ENCODE peak calls at places on chromosomes 7 and 10, in six cellular contexts. O is MM.1S, P is Karpas-422, W is astrocyte, G is mesendoderm, X is H1. C is an unnamed sample.

GRCh38 chr7:119028736-119029135 is 804.2 kb downstream of the ANKRD7 start:
- DNase-seq in O (no peak), P (no peak), W (no peak), G (no peak), X (no peak), C (no peak)

GRCh38 chr7:112744818-112745217 is 45.4 kb downstream of the TMEM168 start:
- DNase-seq in O (no peak), P (no peak), W (no peak), G (no peak), X (no peak), C (no peak)

GRCh38 chr10:77532068-77532467 is 105.5 kb downstream of the KCNMA1 start:
- DNase-seq in O (no peak), P (no peak), W (peak), G (no peak), X (no peak), C (peak)

GRCh38 chr10:12559578-12560178 is 210.3 kb downstream of the CAMK1D start:
- DNase-seq in O (no peak), P (no peak), W (no peak), G (peak), X (no peak), C (no peak)

GRCh38 chr10:33204049-33204448 is 130.4 kb downstream of the NRP1 start:
- DNase-seq in O (no peak), P (no peak), W (no peak), G (no peak), X (no peak), C (no peak)

GRCh38 chr7:66696774-66697191 is 43.8 kb upstream of the RABGEF1 start:
- DNase-seq in O (no peak), P (no peak), W (no peak), G (no peak), X (no peak), C (no peak)

GRCh38 chr7:2777898-2778535 is 66.1 kb downstream of the GNA12 start:
- DNase-seq in O (no peak), P (no peak), W (no peak), G (no peak), X (no peak), C (peak)

GRCh38 chr10:68705548-68705947 is 15.5 kb upstream of the CCAR1 start:
- DNase-seq in O (no peak), P (no peak), W (no peak), G (no peak), X (no peak), C (no peak)

GRCh38 chr7:66246549-66247171 is 41.5 kb downstream of the TPST1 start:
- DNase-seq in O (no peak), P (no peak), W (no peak), G (peak), X (no peak), C (no peak)

GRCh38 chr7:146116452-146117219 is at the start of gene CNTNAP2:
- DNase-seq in O (no peak), P (no peak), W (peak), G (peak), X (peak), C (peak)

GRCh38 chr7:66413379-66414114 is 208.4 kb downstream of the TPST1 start:
- DNase-seq in O (no peak), P (no peak), W (peak), G (peak), X (peak), C (peak)

GRCh38 chr10:3500408-3500856 is 284.6 kb downstream of the KLF6 start:
- DNase-seq in O (no peak), P (no peak), W (peak), G (peak), X (peak), C (peak)

GRCh38 chr7:146492017-146492416 is 375.4 kb downstream of the CNTNAP2 start:
- DNase-seq in O (no peak), P (no peak), W (no peak), G (no peak), X (no peak), C (no peak)

GRCh38 chr7:154833839-154834238 is 169.1 kb downstream of the PAXIP1 start:
- DNase-seq in O (no peak), P (no peak), W (no peak), G (no peak), X (no peak), C (no peak)

GRCh38 chr7:142587578-142588191 is 161.6 kb upstream of the PRSS1 start:
- DNase-seq in O (peak), P (peak), W (peak), G (peak), X (no peak), C (peak)

GRCh38 chr7:20798081-20798693 is 11.5 kb upstream of the SP8 start:
- DNase-seq in O (peak), P (peak), W (no peak), G (peak), X (peak), C (peak)

GRCh38 chr10:63217120-63217605 is 84.0 kb downstream of the NRBF2 start:
- DNase-seq in O (peak), P (peak), W (peak), G (peak), X (no peak), C (peak)

GRCh38 chr7:44065431-44066110 is at the start of gene PGAM2:
- DNase-seq in O (no peak), P (peak), W (no peak), G (peak), X (peak), C (no peak)

GRCh38 chr7:112905950-112906349 is 115.8 kb upstream of the TMEM168 start:
- DNase-seq in O (no peak), P (no peak), W (no peak), G (no peak), X (no peak), C (no peak)

GRCh38 chr10:126011995-126012394 is 115.6 kb downstream of the FANK1 start:
- DNase-seq in O (no peak), P (no peak), W (no peak), G (no peak), X (no peak), C (no peak)

GRCh38 chr10:60114765-60115586 is 208.6 kb upstream of the CCDC6 start:
- DNase-seq in O (peak), P (peak), W (peak), G (peak), X (no peak), C (peak)

GRCh38 chr10:3996697-3997096 is 211.7 kb upstream of the KLF6 start:
- DNase-seq in O (no peak), P (no peak), W (no peak), G (no peak), X (no peak), C (no peak)

GRCh38 chr7:93171606-93172226 is 23.5 kb upstream of the SAMD9L start:
- DNase-seq in O (no peak), P (no peak), W (no peak), G (no peak), X (no peak), C (no peak)

GRCh38 chr10:6382081-6382480 is 179.3 kb downstream of the PFKFB3 start:
- DNase-seq in O (peak), P (no peak), W (peak), G (no peak), X (no peak), C (peak)

GRCh38 chr10:87650838-87651237 is 8.8 kb upstream of the PAPSS2 start:
- DNase-seq in O (no peak), P (no peak), W (no peak), G (peak), X (no peak), C (no peak)

GRCh38 chr7:43647314-43647691 is 64.4 kb downstream of the STK17A start:
- DNase-seq in O (no peak), P (no peak), W (peak), G (peak), X (no peak), C (peak)

GRCh38 chr7:1285556-1286301 is 53.1 kb downstream of the UNCX start:
- DNase-seq in O (no peak), P (no peak), W (no peak), G (no peak), X (no peak), C (no peak)

GRCh38 chr7:135672560-135673359 is 10.4 kb downstream of the STMP1 start:
- DNase-seq in O (peak), P (peak), W (peak), G (peak), X (no peak), C (peak)

DNA sequence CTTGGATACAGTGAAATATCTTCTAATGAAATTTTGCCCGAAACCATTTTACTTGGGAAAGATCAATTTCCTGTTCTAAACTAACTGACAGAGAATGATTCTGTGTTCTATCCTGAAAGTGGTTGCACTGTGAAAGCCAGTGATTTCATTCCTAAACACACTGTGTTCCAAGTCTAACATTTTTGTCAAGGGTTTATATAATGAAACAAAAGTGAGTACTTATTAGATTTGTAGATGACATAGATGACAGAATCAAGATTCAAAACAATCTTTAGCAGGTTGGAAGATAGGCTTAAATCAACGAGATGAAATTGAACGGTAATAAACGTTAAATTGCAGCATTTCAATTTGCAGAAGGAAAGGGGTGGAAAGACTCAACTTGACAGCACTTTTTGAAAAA is 13.3 kb downstream of the KAT6B start:
- DNase-seq in O (no peak), P (no peak), W (no peak), G (no peak), X (no peak), C (no peak)
- H3K9ac ChIP-seq in O (no peak), P (no peak), W (no peak), G (no peak), X (no peak), C (no peak)

DNA sequence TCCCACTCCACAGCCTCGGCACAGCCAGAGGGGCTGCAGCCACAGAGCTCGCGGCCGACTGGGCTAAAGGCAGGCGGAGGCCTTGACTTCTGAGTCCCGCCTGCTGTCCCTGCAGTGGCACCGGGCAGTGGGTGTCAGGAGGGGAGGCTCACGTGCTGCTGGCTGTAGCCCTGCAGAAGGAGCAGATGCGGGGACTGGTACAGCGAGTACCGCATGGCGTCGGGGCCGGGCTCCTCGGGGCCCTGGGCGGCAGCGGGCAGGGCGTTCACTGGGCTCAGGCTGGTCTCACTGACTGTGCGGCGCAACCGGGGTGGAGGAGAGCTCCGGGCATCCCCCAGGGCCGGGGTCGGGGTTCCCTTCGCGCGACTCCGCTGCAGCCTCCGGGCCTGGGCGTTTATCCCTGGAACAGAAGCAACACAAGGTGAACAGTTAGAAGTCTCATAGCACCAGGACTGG is 25.6 kb downstream of the PAPOLB start:
- DNase-seq in O (no peak), P (no peak), W (no peak), G (no peak), X (no peak), C (no peak)
- H3K4me3 ChIP-seq in O (no peak), P (no peak), W (no peak), G (no peak), X (no peak), C (no peak)

GRCh38 chr7:137656227-137656849 is 190.4 kb downstream of the DGKI start:
- DNase-seq in O (peak), P (peak), W (peak), G (peak), X (peak), C (peak)

GRCh38 chr7:137655804-137656203 is 191.0 kb downstream of the DGKI start:
- DNase-seq in O (no peak), P (no peak), W (no peak), G (no peak), X (no peak), C (no peak)

GRCh38 chr7:137658194-137658900 is 188.4 kb downstream of the DGKI start:
- DNase-seq in O (no peak), P (no peak), W (no peak), G (peak), X (no peak), C (no peak)

GRCh38 chr7:137657476-137658193 is 189.1 kb downstream of the DGKI start:
- DNase-seq in O (no peak), P (no peak), W (no peak), G (no peak), X (no peak), C (no peak)

DNA sequence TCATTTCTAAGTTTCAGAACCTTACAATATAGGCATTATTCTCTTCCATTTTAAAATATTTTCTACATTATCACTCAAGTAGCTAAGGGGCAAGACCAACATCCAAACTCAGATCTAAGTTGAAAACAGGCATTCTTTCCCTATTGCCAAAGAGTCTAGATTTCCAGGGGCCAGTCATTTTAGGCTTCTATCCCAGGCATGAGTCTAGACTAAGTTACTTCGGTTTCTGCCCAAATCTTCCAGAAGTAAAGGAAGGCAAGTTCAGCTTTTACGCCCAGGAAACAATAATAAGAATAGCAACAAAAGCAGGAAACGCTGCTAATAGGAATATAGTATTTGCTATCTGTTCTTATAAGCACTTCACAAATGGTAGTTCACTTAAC is 189.9 kb downstream of the DGKI start:
- DNase-seq in O (no peak), P (no peak), W (no peak), G (no peak), X (no peak), C (peak)
- H3K9ac ChIP-seq in O (no peak), P (no peak), W (peak), G (no peak), X (no peak), C (peak)

GRCh38 chr10:123530166-123530870 is 135.8 kb upstream of the GPR26 start:
- DNase-seq in O (no peak), P (peak), W (no peak), G (no peak), X (peak), C (no peak)
- H3K4me3 ChIP-seq in O (no peak), P (no peak), W (no peak), G (no peak), X (no peak), C (no peak)

GRCh38 chr10:30438016-30438850 is 4.2 kb downstream of the MAP3K8 start:
- DNase-seq in O (peak), P (peak), W (peak), G (no peak), X (no peak), C (peak)
- H3K9ac ChIP-seq in O (peak), P (peak), W (peak), G (no peak), X (no peak), C (peak)

GRCh38 chr10:72104472-72105097 is 16.2 kb upstream of the SPOCK2 start:
- DNase-seq in O (no peak), P (no peak), W (no peak), G (no peak), X (no peak), C (no peak)

GRCh38 chr10:72106154-72106849 is 18.0 kb upstream of the SPOCK2 start:
- DNase-seq in O (no peak), P (no peak), W (no peak), G (no peak), X (no peak), C (no peak)

GRCh38 chr10:72105675-72106074 is 17.3 kb upstream of the SPOCK2 start:
- DNase-seq in O (no peak), P (no peak), W (no peak), G (no peak), X (no peak), C (no peak)

GRCh38 chr10:72106896-72107295 is 18.5 kb upstream of the SPOCK2 start:
- DNase-seq in O (no peak), P (no peak), W (no peak), G (no peak), X (no peak), C (no peak)

GRCh38 chr10:72105098-72105475 is 16.7 kb upstream of the SPOCK2 start:
- DNase-seq in O (no peak), P (no peak), W (no peak), G (no peak), X (no peak), C (no peak)
- H3K4me3 ChIP-seq in O (no peak), P (no peak), W (no peak), G (no peak), X (no peak), C (no peak)

GRCh38 chr7:151438864-151439601 is 908 bp downstream of the CRYGN start:
- DNase-seq in O (no peak), P (no peak), W (no peak), G (no peak), X (no peak), C (no peak)

GRCh38 chr7:151439855-151440798 is at the start of gene CRYGN:
- DNase-seq in O (no peak), P (no peak), W (no peak), G (peak), X (peak), C (peak)

GRCh38 chr7:151437866-151438516 is 1.9 kb downstream of the CRYGN start:
- DNase-seq in O (no peak), P (no peak), W (no peak), G (no peak), X (no peak), C (no peak)

GRCh38 chr7:151442776-151443496 is 3.0 kb upstream of the CRYGN start:
- DNase-seq in O (no peak), P (no peak), W (no peak), G (no peak), X (no peak), C (no peak)

GRCh38 chr7:151440799-151441443 is 980 bp upstream of the CRYGN start:
- DNase-seq in O (no peak), P (no peak), W (no peak), G (peak), X (no peak), C (no peak)
- H3K9ac ChIP-seq in O (no peak), P (no peak), W (no peak), G (peak), X (no peak), C (peak)

GRCh38 chr10:107914450-107915276 is 750.2 kb upstream of the SORCS1 start:
- DNase-seq in O (no peak), P (no peak), W (no peak), G (peak), X (peak), C (peak)

GRCh38 chr10:107919626-107920235 is 755.2 kb upstream of the SORCS1 start:
- DNase-seq in O (no peak), P (no peak), W (no peak), G (no peak), X (no peak), C (no peak)

GRCh38 chr10:107913317-107914294 is 749.1 kb upstream of the SORCS1 start:
- DNase-seq in O (no peak), P (no peak), W (no peak), G (peak), X (peak), C (no peak)

GRCh38 chr10:107915277-107915634 is 750.8 kb upstream of the SORCS1 start:
- DNase-seq in O (no peak), P (no peak), W (peak), G (peak), X (no peak), C (peak)

DNA sequence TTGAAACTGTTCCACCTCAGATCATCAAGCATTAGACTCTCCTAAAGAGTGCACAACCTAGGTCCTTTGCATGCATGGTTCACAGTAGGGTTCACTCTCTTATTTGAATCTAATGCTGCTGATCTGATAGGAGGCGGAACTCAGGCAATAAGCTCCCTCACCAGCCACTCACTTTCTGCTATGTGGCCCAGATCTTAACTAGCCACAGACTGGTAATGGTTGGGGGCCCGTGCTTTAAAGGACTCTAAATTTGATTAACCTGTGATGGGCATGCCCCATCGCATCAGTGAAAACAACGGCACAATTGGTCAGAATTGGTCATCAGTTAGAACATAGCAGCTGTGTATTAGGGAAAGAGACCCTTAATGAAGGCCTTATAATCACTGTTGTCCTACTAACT is 753.7 kb upstream of the SORCS1 start:
- DNase-seq in O (no peak), P (no peak), W (no peak), G (no peak), X (no peak), C (no peak)
- H3K4me3 ChIP-seq in O (no peak), P (no peak), W (no peak), G (no peak), X (no peak), C (no peak)

DNA sequence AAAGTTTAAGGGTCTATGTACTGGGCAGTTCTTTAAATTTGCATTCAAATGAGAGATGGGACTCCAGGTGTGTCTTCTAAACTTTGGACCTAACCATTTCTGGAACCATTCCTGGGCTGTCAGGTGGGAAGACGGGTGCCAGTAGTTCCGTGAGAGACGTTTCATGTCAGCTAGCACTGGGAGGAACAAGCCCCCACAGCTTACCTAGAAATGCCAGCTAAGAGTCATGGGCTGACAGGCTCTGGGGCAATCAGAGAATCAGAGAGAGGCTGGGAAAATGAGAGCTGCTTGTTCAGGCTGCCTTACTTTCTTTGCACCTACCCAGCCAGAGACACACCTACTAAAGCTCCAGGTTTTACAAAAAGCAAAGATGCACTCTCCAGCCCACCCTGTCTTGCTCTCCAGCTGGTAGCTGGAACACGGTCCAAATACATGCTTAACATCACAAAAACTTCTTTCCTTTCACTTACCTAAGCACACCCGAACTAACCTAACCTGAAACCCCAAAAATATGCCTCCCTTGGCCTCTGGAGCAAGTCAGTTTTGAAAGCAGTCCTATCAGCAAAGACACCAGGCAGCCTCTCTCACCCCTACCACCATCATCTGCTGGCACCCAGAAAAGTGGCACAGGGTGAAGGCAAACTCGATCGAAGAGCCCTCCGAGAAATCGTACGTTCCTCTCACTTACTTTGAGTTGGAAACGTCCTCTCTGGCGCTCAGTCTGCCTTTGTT is 616 bp downstream of the PTN start:
- DNase-seq in O (no peak), P (no peak), W (no peak), G (peak), X (no peak), C (peak)
- H3K9ac ChIP-seq in O (no peak), P (no peak), W (peak), G (peak), X (peak), C (no peak)

GRCh38 chr7:77426052-77426404 is 9.9 kb upstream of the GSAP start:
- DNase-seq in O (peak), P (no peak), W (no peak), G (peak), X (no peak), C (no peak)
- H3K4me3 ChIP-seq in O (peak), P (peak), W (peak), G (no peak), X (peak), C (peak)

C was measured in adipocyte.